ENCODE peak calls at places on chromosomes 13 and 19, in seven cellular contexts. N, D, V, Y, O, I and L are unnamed samples.

GRCh38 chr13:112839347-112840105 is 129.5 kb upstream of the MCF2L start:
- DNase-seq in Y (no peak), I (no peak), V (peak), D (no peak), N (no peak), O (peak), L (no peak)

GRCh38 chr13:51562011-51562671 is 22.1 kb upstream of the WDFY2 start:
- DNase-seq in N (no peak), O (no peak), Y (no peak), V (no peak), I (no peak), D (no peak), L (peak)

GRCh38 chr19:6451583-6452222 is 7.9 kb downstream of the SLC25A23 start:
- DNase-seq in Y (no peak), N (no peak), D (no peak), I (no peak), O (no peak), V (no peak), L (no peak)

GRCh38 chr13:43749503-43749902 is 37.3 kb downstream of the ENOX1 start:
- DNase-seq in V (no peak), D (no peak), I (no peak), Y (no peak), O (no peak), N (no peak), L (no peak)

GRCh38 chr19:48194041-48194871 is 23.8 kb downstream of the ZSWIM9 start:
- DNase-seq in N (no peak), O (no peak), Y (no peak), V (no peak), I (no peak), D (no peak), L (no peak)

GRCh38 chr13:98794498-98794897 is 42.0 kb upstream of the SLC15A1 start:
- DNase-seq in V (no peak), O (no peak), N (no peak), I (no peak), D (no peak), Y (no peak), L (no peak)

GRCh38 chr13:63481334-63481733 is 2065.7 kb upstream of the PCDH20 start:
- DNase-seq in V (no peak), I (no peak), D (no peak), Y (peak), N (no peak), O (peak), L (no peak)

GRCh38 chr13:80923907-80924306 is 583.0 kb upstream of the SPRY2 start:
- DNase-seq in I (no peak), O (no peak), N (no peak), Y (no peak), V (no peak), D (no peak), L (peak)

GRCh38 chr19:18070181-18070580 is 16.6 kb downstream of the IL12RB1 start:
- DNase-seq in D (no peak), Y (no peak), N (no peak), O (no peak), V (no peak), I (no peak), L (no peak)

GRCh38 chr13:60174113-60174512 is 10.4 kb upstream of the DIAPH3 start:
- DNase-seq in Y (no peak), O (no peak), D (no peak), N (no peak), V (no peak), I (no peak), L (no peak)

GRCh38 chr13:109105899-109106298 is 476.5 kb downstream of the MYO16 start:
- DNase-seq in Y (no peak), D (no peak), V (no peak), N (no peak), O (no peak), I (no peak), L (no peak)

GRCh38 chr13:43663474-43664090 is 123.2 kb downstream of the ENOX1 start:
- DNase-seq in I (no peak), D (no peak), V (peak), N (no peak), O (peak), Y (no peak), L (no peak)

GRCh38 chr13:113151745-113152707 is 6.4 kb upstream of the PROZ start:
- DNase-seq in Y (no peak), I (no peak), N (no peak), D (no peak), V (peak), O (peak), L (peak)

GRCh38 chr13:49638416-49639072 is 10.2 kb downstream of the ARL11 start:
- DNase-seq in O (no peak), Y (no peak), D (no peak), I (no peak), N (no peak), V (no peak), L (no peak)

GRCh38 chr13:24512208-24513068 is at the start of gene PARP4:
- DNase-seq in O (peak), D (peak), V (peak), N (peak), I (peak), Y (peak), L (peak)

GRCh38 chr13:95385808-95386207 is 84.6 kb upstream of the ABCC4 start:
- DNase-seq in O (no peak), D (no peak), Y (no peak), V (no peak), I (no peak), N (no peak), L (no peak)

GRCh38 chr19:47156861-47157454 is 26.3 kb downstream of the SAE1 start:
- DNase-seq in I (no peak), V (no peak), N (no peak), Y (no peak), D (no peak), O (no peak), L (peak)

GRCh38 chr13:109785892-109786450 is 412 bp downstream of the IRS2 start:
- DNase-seq in N (no peak), V (peak), Y (no peak), I (no peak), D (no peak), O (no peak), L (no peak)

GRCh38 chr13:49098771-49099512 is 121.2 kb upstream of the MLNR start:
- DNase-seq in Y (no peak), O (no peak), I (no peak), N (no peak), D (no peak), V (no peak), L (peak)

GRCh38 chr13:91308299-91308698 is 39.2 kb upstream of the MIR17HG start:
- DNase-seq in N (no peak), I (no peak), Y (no peak), V (no peak), O (no peak), D (no peak), L (no peak)

GRCh38 chr13:30805603-30806011 is 70.3 kb downstream of the ALOX5AP start:
- DNase-seq in N (peak), D (no peak), I (no peak), O (no peak), Y (no peak), V (no peak), L (peak)

GRCh38 chr19:42114412-42114811 is 17.8 kb downstream of the POU2F2 start:
- DNase-seq in O (no peak), D (no peak), V (no peak), Y (no peak), N (no peak), I (peak), L (no peak)

GRCh38 chr19:52170863-52171320 is 529 bp downstream of the ZNF836 start:
- DNase-seq in I (no peak), D (no peak), O (no peak), V (peak), N (peak), Y (no peak), L (no peak)

GRCh38 chr19:46860846-46861690 is at the start of gene ARHGAP35:
- DNase-seq in I (peak), N (peak), O (no peak), V (peak), D (no peak), Y (peak), L (no peak)

GRCh38 chr19:18771328-18772242 is 19.5 kb downstream of the COMP start:
- DNase-seq in N (no peak), O (no peak), V (no peak), I (no peak), D (no peak), Y (no peak), L (no peak)

GRCh38 chr13:95153647-95154405 is 147.4 kb downstream of the ABCC4 start:
- DNase-seq in I (peak), V (no peak), D (no peak), N (no peak), Y (no peak), O (no peak), L (no peak)

GRCh38 chr13:79282976-79283375 is 123.1 kb downstream of the RBM26 start:
- DNase-seq in V (no peak), Y (no peak), D (no peak), O (no peak), I (no peak), N (no peak), L (no peak)

GRCh38 chr13:32314968-32315254 is 252 bp downstream of the ZAR1L start:
- DNase-seq in O (no peak), I (no peak), D (peak), Y (peak), N (no peak), V (peak), L (no peak)

GRCh38 chr19:17929056-17929455 is 3.8 kb upstream of the CCDC124 start:
- DNase-seq in D (no peak), O (no peak), V (no peak), N (no peak), Y (no peak), I (no peak), L (no peak)

GRCh38 chr19:33666196-33666595 is 44.4 kb downstream of the CHST8 start:
- DNase-seq in I (no peak), V (no peak), O (no peak), Y (no peak), D (no peak), N (peak), L (no peak)

GRCh38 chr19:18999016-18999758 is 34.1 kb downstream of the SUGP2 start:
- DNase-seq in Y (no peak), V (no peak), O (no peak), D (no peak), N (no peak), I (no peak), L (no peak)

GRCh38 chr19:7294571-7295212 is 478 bp upstream of the INSR start:
- DNase-seq in D (no peak), I (no peak), O (peak), V (peak), Y (peak), N (peak), L (peak)

GRCh38 chr13:98446234-98446621 is 130.7 kb downstream of the STK24 start:
- DNase-seq in I (no peak), D (no peak), O (no peak), Y (no peak), N (no peak), V (no peak), L (no peak)

GRCh38 chr13:112782433-112783010 is 92.7 kb downstream of the ATP11A start:
- DNase-seq in V (no peak), Y (no peak), I (no peak), N (no peak), D (no peak), O (no peak), L (no peak)

GRCh38 chr13:33279898-33280549 is 5.5 kb downstream of the STARD13 start:
- DNase-seq in D (no peak), I (no peak), N (no peak), Y (peak), O (no peak), V (no peak), L (no peak)